ENCODE peak calls at places on chromosomes 5 and 9, in seven cellular contexts. Q is HCT116, P is A549, E is sigmoid colon, Y is K562, Z is tibial nerve, X is ovary. D is an unnamed sample.

GRCh38 chr5:142439208-142439607 is 114.4 kb upstream of the SPRY4 start:
- DNase-seq in Q (no peak), P (no peak), E (no peak), Y (no peak), Z (no peak), X (no peak), D (no peak)

GRCh38 chr9:81671880-81672280 is 17.5 kb downstream of the TLE1 start:
- DNase-seq in Q (no peak), P (no peak), E (peak), Y (no peak), Z (peak), X (peak), D (no peak)

GRCh38 chr9:79015951-79016350 is 555.8 kb upstream of the TLE4 start:
- DNase-seq in Q (no peak), P (no peak), E (no peak), Y (no peak), Z (no peak), X (no peak), D (no peak)

GRCh38 chr5:50710838-50711237 is 44.4 kb downstream of the PARP8 start:
- DNase-seq in Q (no peak), P (no peak), E (no peak), Y (no peak), Z (no peak), X (no peak), D (no peak)

GRCh38 chr5:21823076-21823574 is 1030.0 kb downstream of the CDH12 start:
- DNase-seq in Q (no peak), P (no peak), E (no peak), Y (no peak), Z (no peak), X (no peak), D (no peak)

GRCh38 chr5:141973871-141974595 is 5.1 kb downstream of the RNF14 start:
- DNase-seq in Q (no peak), P (no peak), E (no peak), Y (no peak), Z (no peak), X (no peak), D (no peak)

GRCh38 chr5:154309805-154310204 is 119.3 kb downstream of the GALNT10 start:
- DNase-seq in Q (no peak), P (no peak), E (no peak), Y (no peak), Z (no peak), X (no peak), D (no peak)

GRCh38 chr9:112620998-112621694 is 96.8 kb downstream of the INIP start:
- DNase-seq in Q (no peak), P (no peak), E (no peak), Y (no peak), Z (no peak), X (no peak), D (no peak)

GRCh38 chr5:35854248-35854647 is 2.4 kb upstream of the IL7R start:
- DNase-seq in Q (no peak), P (no peak), E (no peak), Y (no peak), Z (no peak), X (no peak), D (no peak)

GRCh38 chr9:18678846-18679245 is 204.9 kb downstream of the ADAMTSL1 start:
- DNase-seq in Q (no peak), P (no peak), E (no peak), Y (no peak), Z (no peak), X (no peak), D (no peak)

GRCh38 chr5:61884242-61884855 is 421.7 kb upstream of the KIF2A start:
- DNase-seq in Q (no peak), P (no peak), E (no peak), Y (no peak), Z (no peak), X (no peak), D (no peak)

GRCh38 chr9:81321551-81321950 is 367.8 kb downstream of the TLE1 start:
- DNase-seq in Q (no peak), P (no peak), E (no peak), Y (no peak), Z (no peak), X (no peak), D (no peak)

GRCh38 chr5:151721087-151721646 is 34.5 kb upstream of the SPARC start:
- DNase-seq in Q (no peak), P (no peak), E (no peak), Y (no peak), Z (no peak), X (no peak), D (peak)

GRCh38 chr5:148949871-148950863 is 112.7 kb downstream of the SH3TC2 start:
- DNase-seq in Q (no peak), P (no peak), E (peak), Y (no peak), Z (no peak), X (no peak), D (no peak)

GRCh38 chr5:31149072-31149471 is 44.4 kb upstream of the CDH6 start:
- DNase-seq in Q (no peak), P (peak), E (no peak), Y (no peak), Z (no peak), X (no peak), D (peak)

GRCh38 chr5:34552686-34553085 is 103.4 kb upstream of the RAI14 start:
- DNase-seq in Q (no peak), P (no peak), E (no peak), Y (no peak), Z (no peak), X (no peak), D (no peak)

GRCh38 chr5:74543162-74543995 is 97.1 kb downstream of the ENC1 start:
- DNase-seq in Q (peak), P (peak), E (no peak), Y (no peak), Z (no peak), X (peak), D (peak)
- TF ChIP-seq POLR2A in Q (no peak), P (no peak), E (no peak), Y (no peak), Z (no peak), X (no peak), D (no peak)

GRCh38 chr5:174147551-174147950 is 102.0 kb downstream of the NSG2 start:
- DNase-seq in Q (no peak), P (no peak), E (no peak), Y (no peak), Z (no peak), X (no peak), D (no peak)
- H3K4me3 ChIP-seq in Q (no peak), P (no peak), E (no peak), Y (no peak), Z (no peak), X (no peak), D (no peak)

DNA sequence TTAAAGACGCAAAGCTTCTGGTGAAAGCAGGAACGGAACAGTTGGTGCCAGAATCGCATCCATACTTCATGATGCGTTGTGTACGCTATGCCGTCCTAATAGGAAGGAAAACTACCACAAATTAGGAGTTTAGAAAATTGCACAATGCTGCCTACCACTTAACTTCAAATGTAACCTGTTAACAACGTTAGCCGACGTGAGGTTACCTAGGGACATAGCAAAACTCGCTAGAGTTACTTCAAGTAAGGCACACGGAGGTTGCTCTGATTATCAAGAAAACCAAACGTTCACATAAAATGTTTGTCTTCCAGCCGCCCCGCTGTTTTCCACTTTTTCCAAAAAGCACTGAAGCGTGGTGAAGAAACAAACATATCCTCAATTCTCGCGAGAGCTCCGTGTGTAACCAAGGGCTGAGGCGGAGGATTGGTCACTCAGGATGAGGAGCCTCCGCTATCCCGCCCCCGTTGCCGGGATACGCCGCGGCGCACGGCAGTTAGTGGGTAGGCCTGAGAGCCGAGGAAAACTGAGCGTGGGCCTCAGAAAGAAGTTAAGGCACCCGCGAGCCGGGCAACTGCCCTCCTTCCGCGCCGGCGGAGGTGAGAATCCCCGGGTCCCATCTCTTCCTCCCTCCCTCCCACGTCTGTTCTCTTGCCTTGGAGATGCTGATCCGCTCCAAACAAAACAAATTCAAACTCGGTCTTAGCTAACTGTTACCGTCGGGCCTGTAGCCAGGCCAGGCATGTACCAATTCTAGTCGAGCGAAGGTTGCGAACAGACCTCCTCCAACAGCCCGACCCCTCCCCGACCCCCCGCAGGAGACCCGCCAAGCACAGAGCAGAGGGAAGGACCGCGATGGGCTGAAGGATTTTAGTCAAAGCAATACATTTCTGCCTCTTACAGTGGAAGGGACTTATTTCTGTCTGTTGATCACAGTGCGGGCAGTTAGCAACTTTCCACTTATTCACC is at the start of gene IFT74:
- DNase-seq in Q (peak), P (peak), E (peak), Y (peak), Z (peak), X (peak), D (peak)
- TF ChIP-seq POLR2A in Q (peak), P (peak), E (peak), Y (peak), Z (no peak), X (no peak), D (peak)

GRCh38 chr5:146024034-146024433 is 81.3 kb downstream of the PLAC8L1 start:
- DNase-seq in Q (no peak), P (no peak), E (no peak), Y (no peak), Z (no peak), X (no peak), D (no peak)

GRCh38 chr5:146025681-146026080 is 79.7 kb downstream of the PLAC8L1 start:
- DNase-seq in Q (no peak), P (no peak), E (no peak), Y (no peak), Z (no peak), X (no peak), D (no peak)

GRCh38 chr5:146026307-146027010 is 78.9 kb downstream of the PLAC8L1 start:
- DNase-seq in Q (no peak), P (no peak), E (no peak), Y (no peak), Z (no peak), X (no peak), D (no peak)

GRCh38 chr5:146027746-146028145 is 77.6 kb downstream of the PLAC8L1 start:
- DNase-seq in Q (peak), P (peak), E (no peak), Y (no peak), Z (no peak), X (no peak), D (no peak)

DNA sequence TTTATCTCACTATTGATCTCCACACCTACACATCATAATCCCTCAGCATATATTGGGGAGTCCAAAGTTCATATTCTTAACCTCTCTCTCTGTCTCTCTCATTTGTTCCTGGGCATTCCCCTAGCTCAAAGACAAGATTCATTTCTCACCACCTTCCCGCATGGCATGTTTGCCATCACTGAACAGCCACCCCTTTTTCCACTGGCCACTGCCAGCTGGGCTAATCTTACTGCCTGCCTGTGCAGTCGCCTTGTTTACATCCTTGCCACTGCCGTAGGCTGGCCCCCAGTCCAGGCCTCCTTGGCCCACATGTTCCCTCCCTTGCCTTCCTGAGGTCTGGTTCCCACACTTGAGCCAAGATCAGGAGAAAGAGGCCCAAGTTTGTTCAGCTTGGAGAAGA is 80.3 kb downstream of the PLAC8L1 start:
- DNase-seq in Q (no peak), P (no peak), E (no peak), Y (no peak), Z (no peak), X (no peak), D (no peak)
- H3K4me3 ChIP-seq in Q (no peak), P (no peak), E (no peak), Y (no peak), Z (no peak), X (no peak), D (no peak)

D was measured in NB4.